ENCODE peak calls at places on chromosome 3, in eight cellular contexts. One of them, this sample, is unnamed.

GRCh38 chr3:25460751-25461150 is 32.7 kb downstream of the RARB start:
- DNase-seq in cardiac muscle cell: no peak
- DNase-seq in cardiac fibroblast: peak; percentile 47
- DNase-seq in heart right ventricle: no peak
- DNase-seq in ovary: no peak
- DNase-seq in lower lobe of right lung: no peak
- DNase-seq in IMR-90: no peak
- DNase-seq in CD4-positive, alpha-beta T cell: no peak
- DNase-seq in this sample: no peak

GRCh38 chr3:107416138-107416537 is 38.9 kb downstream of the CCDC54 start:
- DNase-seq in cardiac muscle cell: peak; percentile 12
- DNase-seq in cardiac fibroblast: peak; percentile 20
- DNase-seq in heart right ventricle: no peak
- DNase-seq in ovary: no peak
- DNase-seq in lower lobe of right lung: no peak
- DNase-seq in IMR-90: peak; percentile 16
- DNase-seq in CD4-positive, alpha-beta T cell: no peak
- DNase-seq in this sample: peak; percentile 54

GRCh38 chr3:78163379-78163778 is 1123.5 kb downstream of the ROBO2 start:
- DNase-seq in cardiac muscle cell: peak; percentile 20
- DNase-seq in cardiac fibroblast: no peak
- DNase-seq in heart right ventricle: no peak
- DNase-seq in ovary: no peak
- DNase-seq in lower lobe of right lung: no peak
- DNase-seq in IMR-90: no peak
- DNase-seq in CD4-positive, alpha-beta T cell: no peak
- DNase-seq in this sample: peak; percentile 23

GRCh38 chr3:141012571-141012970 is 38.6 kb upstream of the SPSB4 start:
- DNase-seq in cardiac muscle cell: no peak
- DNase-seq in cardiac fibroblast: no peak
- DNase-seq in heart right ventricle: no peak
- DNase-seq in ovary: no peak
- DNase-seq in lower lobe of right lung: no peak
- DNase-seq in IMR-90: no peak
- DNase-seq in CD4-positive, alpha-beta T cell: no peak
- DNase-seq in this sample: no peak

GRCh38 chr3:66709464-66710058 is 208.7 kb upstream of the LRIG1 start:
- DNase-seq in cardiac muscle cell: no peak
- DNase-seq in cardiac fibroblast: no peak
- DNase-seq in heart right ventricle: no peak
- DNase-seq in ovary: no peak
- DNase-seq in lower lobe of right lung: no peak
- DNase-seq in IMR-90: no peak
- DNase-seq in CD4-positive, alpha-beta T cell: no peak
- DNase-seq in this sample: no peak

GRCh38 chr3:61956236-61956635 is 394.9 kb downstream of the PTPRG start:
- DNase-seq in cardiac muscle cell: no peak
- DNase-seq in cardiac fibroblast: peak; percentile 68
- DNase-seq in heart right ventricle: no peak
- DNase-seq in ovary: no peak
- DNase-seq in lower lobe of right lung: no peak
- DNase-seq in IMR-90: peak; percentile 74
- DNase-seq in CD4-positive, alpha-beta T cell: no peak
- DNase-seq in this sample: peak; percentile 65

GRCh38 chr3:133452603-133453313 is 52.9 kb downstream of the BFSP2 start:
- DNase-seq in cardiac muscle cell: no peak
- DNase-seq in cardiac fibroblast: no peak
- DNase-seq in heart right ventricle: no peak
- DNase-seq in ovary: no peak
- DNase-seq in lower lobe of right lung: no peak
- DNase-seq in IMR-90: no peak
- DNase-seq in CD4-positive, alpha-beta T cell: no peak
- DNase-seq in this sample: peak; percentile 17

GRCh38 chr3:124363451-124363850 is 366.8 kb upstream of the UMPS start:
- DNase-seq in cardiac muscle cell: no peak
- DNase-seq in cardiac fibroblast: peak; percentile 45
- DNase-seq in heart right ventricle: no peak
- DNase-seq in ovary: no peak
- DNase-seq in lower lobe of right lung: no peak
- DNase-seq in IMR-90: peak; percentile 91
- DNase-seq in CD4-positive, alpha-beta T cell: no peak
- DNase-seq in this sample: peak; percentile 28

GRCh38 chr3:10192953-10193691 is 28.4 kb downstream of the IRAK2 start:
- DNase-seq in cardiac muscle cell: no peak
- DNase-seq in cardiac fibroblast: peak; percentile 87
- DNase-seq in heart right ventricle: no peak
- DNase-seq in ovary: no peak
- DNase-seq in lower lobe of right lung: no peak
- DNase-seq in IMR-90: peak; percentile 96
- DNase-seq in CD4-positive, alpha-beta T cell: peak; percentile 49
- DNase-seq in this sample: peak; percentile 88

GRCh38 chr3:58173670-58174472 is 36.9 kb downstream of the DNASE1L3 start:
- DNase-seq in cardiac muscle cell: peak; percentile 68
- DNase-seq in cardiac fibroblast: peak; percentile 36
- DNase-seq in heart right ventricle: peak; percentile 59
- DNase-seq in ovary: peak; percentile 50
- DNase-seq in lower lobe of right lung: no peak
- DNase-seq in IMR-90: no peak
- DNase-seq in CD4-positive, alpha-beta T cell: peak; percentile 18
- DNase-seq in this sample: no peak

GRCh38 chr3:154759966-154760365 is 320.2 kb upstream of the MME start:
- DNase-seq in cardiac muscle cell: no peak
- DNase-seq in cardiac fibroblast: no peak
- DNase-seq in heart right ventricle: no peak
- DNase-seq in ovary: no peak
- DNase-seq in lower lobe of right lung: no peak
- DNase-seq in IMR-90: no peak
- DNase-seq in CD4-positive, alpha-beta T cell: no peak
- DNase-seq in this sample: no peak

GRCh38 chr3:168165390-168166269 is 69.9 kb upstream of the GOLIM4 start:
- DNase-seq in cardiac muscle cell: peak; percentile 83
- DNase-seq in cardiac fibroblast: peak; percentile 85
- DNase-seq in heart right ventricle: no peak
- DNase-seq in ovary: peak; percentile 50
- DNase-seq in lower lobe of right lung: no peak
- DNase-seq in IMR-90: peak; percentile 76
- DNase-seq in CD4-positive, alpha-beta T cell: no peak
- DNase-seq in this sample: peak; percentile 75

GRCh38 chr3:178382388-178383061 is 153.7 kb upstream of the KCNMB2 start:
- DNase-seq in cardiac muscle cell: no peak
- DNase-seq in cardiac fibroblast: peak; percentile 87
- DNase-seq in heart right ventricle: no peak
- DNase-seq in ovary: no peak
- DNase-seq in lower lobe of right lung: no peak
- DNase-seq in IMR-90: peak; percentile 95
- DNase-seq in CD4-positive, alpha-beta T cell: no peak
- DNase-seq in this sample: peak; percentile 83

GRCh38 chr3:161914703-161915102 is 418.1 kb downstream of the OTOL1 start:
- DNase-seq in cardiac muscle cell: peak; percentile 64
- DNase-seq in cardiac fibroblast: peak; percentile 75
- DNase-seq in heart right ventricle: peak; percentile 10
- DNase-seq in ovary: peak; percentile 21
- DNase-seq in lower lobe of right lung: no peak
- DNase-seq in IMR-90: peak; percentile 59
- DNase-seq in CD4-positive, alpha-beta T cell: no peak
- DNase-seq in this sample: peak; percentile 82

GRCh38 chr3:108159865-108160264 is 62.4 kb downstream of the IFT57 start:
- DNase-seq in cardiac muscle cell: no peak
- DNase-seq in cardiac fibroblast: peak; percentile 19
- DNase-seq in heart right ventricle: no peak
- DNase-seq in ovary: no peak
- DNase-seq in lower lobe of right lung: no peak
- DNase-seq in IMR-90: peak; percentile 66
- DNase-seq in CD4-positive, alpha-beta T cell: no peak
- DNase-seq in this sample: peak; percentile 46

DNA sequence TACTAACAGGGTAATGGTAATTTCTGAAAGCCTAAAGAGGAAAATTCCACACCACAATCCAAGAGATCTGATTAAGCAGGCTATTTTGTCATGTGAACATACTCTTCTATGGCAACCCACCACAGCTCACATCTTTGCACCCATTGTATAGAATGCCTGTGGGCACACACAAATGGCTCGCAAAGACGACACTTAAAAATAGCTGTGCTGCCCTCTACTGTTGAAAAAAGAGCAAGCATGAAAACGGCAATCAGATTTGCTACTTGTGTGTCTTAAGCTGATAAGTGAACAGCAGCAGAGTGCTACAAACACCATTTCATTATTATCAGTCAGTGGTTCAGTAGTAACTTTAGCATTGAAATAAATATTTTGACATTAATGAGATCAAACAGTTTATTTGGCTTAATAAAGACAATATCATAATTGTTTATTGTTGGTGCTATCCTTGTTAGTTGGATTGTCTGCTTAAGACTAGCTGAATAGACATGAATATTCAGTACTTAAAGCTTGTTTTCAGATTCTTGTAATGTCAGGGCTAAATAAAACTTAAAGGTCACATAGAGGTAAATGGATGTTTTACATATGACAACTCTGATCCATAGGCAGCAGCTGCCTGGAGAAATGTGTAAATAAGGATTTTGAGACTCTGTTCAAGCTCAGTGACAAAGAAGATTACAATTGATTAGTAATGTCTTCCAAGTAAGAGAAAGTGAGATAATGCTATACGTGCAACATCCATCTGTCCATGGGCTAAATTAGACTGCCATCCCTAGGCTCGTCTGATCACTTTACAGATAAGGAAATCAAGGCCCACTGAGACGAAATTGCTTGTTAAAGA is 199.1 kb downstream of the LRRN1 start:
- DNase-seq in cardiac muscle cell: peak; percentile 36
- DNase-seq in cardiac fibroblast: peak; percentile 18
- DNase-seq in heart right ventricle: no peak
- DNase-seq in ovary: no peak
- DNase-seq in lower lobe of right lung: no peak
- DNase-seq in IMR-90: no peak
- DNase-seq in CD4-positive, alpha-beta T cell: no peak
- DNase-seq in this sample: peak; percentile 49
- TF ChIP-seq CTCF in cardiac muscle cell: peak; percentile 16
- TF ChIP-seq CTCF in cardiac fibroblast: no peak
- TF ChIP-seq CTCF in heart right ventricle: peak; percentile 45
- TF ChIP-seq CTCF in ovary: no peak
- TF ChIP-seq CTCF in lower lobe of right lung: peak; percentile 50
- TF ChIP-seq CTCF in IMR-90: no peak
- TF ChIP-seq CTCF in CD4-positive, alpha-beta T cell: peak; percentile 34
- TF ChIP-seq CTCF in this sample: peak; percentile 46

DNA sequence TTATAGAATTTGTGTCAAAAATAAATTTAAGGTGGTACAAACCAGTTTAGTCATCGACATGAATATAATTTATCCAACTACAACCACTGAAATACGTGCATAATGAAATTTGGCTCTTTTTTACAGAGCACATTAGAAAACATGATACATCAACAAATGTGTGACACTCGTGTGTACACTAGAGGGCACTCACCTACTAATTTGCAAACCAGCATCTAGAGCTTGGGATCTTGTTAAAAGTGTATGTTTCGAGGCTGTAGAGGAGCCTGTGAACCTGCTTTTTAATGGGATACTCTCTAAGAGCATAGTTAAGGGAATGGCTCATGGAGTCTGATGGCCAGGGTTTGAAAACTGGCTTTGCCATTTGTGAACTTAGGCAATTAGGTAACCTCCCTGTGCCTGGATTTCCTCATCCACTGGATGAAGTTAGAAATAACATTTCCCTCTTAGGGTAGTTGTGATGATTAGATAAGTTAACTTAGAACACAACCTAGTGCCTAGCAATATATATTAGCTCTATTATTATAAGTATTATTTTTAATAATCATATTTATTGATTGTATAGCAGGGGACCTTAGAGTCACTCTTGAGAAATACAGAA is 8.8 kb upstream of the CPOX start:
- DNase-seq in cardiac muscle cell: peak; percentile 71
- DNase-seq in cardiac fibroblast: peak; percentile 86
- DNase-seq in heart right ventricle: no peak
- DNase-seq in ovary: no peak
- DNase-seq in lower lobe of right lung: no peak
- DNase-seq in IMR-90: peak; percentile 76
- DNase-seq in CD4-positive, alpha-beta T cell: no peak
- DNase-seq in this sample: peak; percentile 76
- TF ChIP-seq CTCF in cardiac muscle cell: peak; percentile 72
- TF ChIP-seq CTCF in cardiac fibroblast: peak; percentile 78
- TF ChIP-seq CTCF in heart right ventricle: peak; percentile 71
- TF ChIP-seq CTCF in ovary: peak; percentile 51
- TF ChIP-seq CTCF in lower lobe of right lung: peak; percentile 72
- TF ChIP-seq CTCF in IMR-90: peak; percentile 84
- TF ChIP-seq CTCF in CD4-positive, alpha-beta T cell: peak; percentile 74
- TF ChIP-seq CTCF in this sample: peak; percentile 74

GRCh38 chr3:28103871-28104270 is 137.5 kb upstream of the CMC1 start:
- DNase-seq in cardiac muscle cell: no peak
- DNase-seq in cardiac fibroblast: no peak
- DNase-seq in heart right ventricle: no peak
- DNase-seq in ovary: no peak
- DNase-seq in lower lobe of right lung: no peak
- DNase-seq in IMR-90: no peak
- DNase-seq in CD4-positive, alpha-beta T cell: no peak
- DNase-seq in this sample: no peak

GRCh38 chr3:28109829-28110228 is 131.6 kb upstream of the CMC1 start:
- DNase-seq in cardiac muscle cell: no peak
- DNase-seq in cardiac fibroblast: no peak
- DNase-seq in heart right ventricle: no peak
- DNase-seq in ovary: no peak
- DNase-seq in lower lobe of right lung: no peak
- DNase-seq in IMR-90: peak; percentile 0
- DNase-seq in CD4-positive, alpha-beta T cell: no peak
- DNase-seq in this sample: no peak

GRCh38 chr3:28101672-28102071 is 139.7 kb upstream of the CMC1 start:
- DNase-seq in cardiac muscle cell: no peak
- DNase-seq in cardiac fibroblast: no peak
- DNase-seq in heart right ventricle: no peak
- DNase-seq in ovary: no peak
- DNase-seq in lower lobe of right lung: no peak
- DNase-seq in IMR-90: no peak
- DNase-seq in CD4-positive, alpha-beta T cell: no peak
- DNase-seq in this sample: no peak

GRCh38 chr3:28099296-28099695 is 142.1 kb upstream of the CMC1 start:
- DNase-seq in cardiac muscle cell: no peak
- DNase-seq in cardiac fibroblast: no peak
- DNase-seq in heart right ventricle: no peak
- DNase-seq in ovary: no peak
- DNase-seq in lower lobe of right lung: no peak
- DNase-seq in IMR-90: no peak
- DNase-seq in CD4-positive, alpha-beta T cell: no peak
- DNase-seq in this sample: no peak

GRCh38 chr3:28104896-28105554 is 136.4 kb upstream of the CMC1 start:
- DNase-seq in cardiac muscle cell: no peak
- DNase-seq in cardiac fibroblast: no peak
- DNase-seq in heart right ventricle: no peak
- DNase-seq in ovary: no peak
- DNase-seq in lower lobe of right lung: no peak
- DNase-seq in IMR-90: no peak
- DNase-seq in CD4-positive, alpha-beta T cell: no peak
- DNase-seq in this sample: no peak
- TF ChIP-seq CTCF in cardiac muscle cell: no peak
- TF ChIP-seq CTCF in cardiac fibroblast: no peak
- TF ChIP-seq CTCF in heart right ventricle: no peak
- TF ChIP-seq CTCF in ovary: no peak
- TF ChIP-seq CTCF in lower lobe of right lung: no peak
- TF ChIP-seq CTCF in IMR-90: no peak
- TF ChIP-seq CTCF in CD4-positive, alpha-beta T cell: no peak
- TF ChIP-seq CTCF in this sample: no peak

DNA sequence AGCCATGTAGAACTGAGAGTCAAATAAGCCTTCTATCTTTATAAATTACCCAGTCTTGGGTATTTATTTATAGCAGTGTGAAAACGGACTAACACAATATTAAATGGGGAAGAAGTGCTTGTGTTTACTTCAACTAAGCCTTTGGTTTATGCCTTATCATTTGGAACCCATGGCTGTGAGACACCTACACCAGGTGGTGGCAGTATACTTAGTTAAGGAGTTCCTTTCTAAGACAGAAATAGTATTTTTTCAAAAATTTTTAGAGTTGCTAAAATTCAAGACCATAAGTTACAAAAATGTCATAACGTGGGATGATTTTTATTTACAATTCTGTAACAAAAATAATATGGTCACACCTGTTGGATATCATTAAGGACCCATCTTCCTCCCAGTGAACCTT is 354.5 kb upstream of the SOX14 start:
- DNase-seq in cardiac muscle cell: no peak
- DNase-seq in cardiac fibroblast: no peak
- DNase-seq in heart right ventricle: no peak
- DNase-seq in ovary: no peak
- DNase-seq in lower lobe of right lung: no peak
- DNase-seq in IMR-90: no peak
- DNase-seq in CD4-positive, alpha-beta T cell: no peak
- DNase-seq in this sample: no peak
- TF ChIP-seq CTCF in cardiac muscle cell: no peak
- TF ChIP-seq CTCF in cardiac fibroblast: no peak
- TF ChIP-seq CTCF in heart right ventricle: no peak
- TF ChIP-seq CTCF in ovary: no peak
- TF ChIP-seq CTCF in lower lobe of right lung: no peak
- TF ChIP-seq CTCF in IMR-90: no peak
- TF ChIP-seq CTCF in CD4-positive, alpha-beta T cell: no peak
- TF ChIP-seq CTCF in this sample: no peak